ENCODE peak calls at places on chromosomes 12 and 14, in eight cellular contexts. L is HepG2, E is K562, T is GM12878, I is A549, V is H1, W is HCT116, N is endothelial cell of umbilical vein. D is an unnamed sample.

GRCh38 chr14:74048291-74048690 is 29.1 kb downstream of the BBOF1 start:
- DNase-seq in L (no peak), E (peak; percentile 45), T (no peak), I (peak; percentile 24), V (peak; percentile 5), W (peak; percentile 16), N (peak; percentile 20), D (peak; percentile 16)

GRCh38 chr14:28756896-28757570 is 9.6 kb upstream of the FOXG1 start:
- DNase-seq in L (peak; percentile 72), E (peak; percentile 40), T (no peak), I (peak; percentile 42), V (no peak), W (no peak), N (peak; percentile 34), D (peak; percentile 30)

GRCh38 chr14:104771918-104772706 is 19.2 kb downstream of the SIVA1 start:
- DNase-seq in L (no peak), E (no peak), T (no peak), I (no peak), V (no peak), W (no peak), N (no peak), D (no peak)

GRCh38 chr12:65461017-65461416 is 182.5 kb downstream of the MSRB3 start:
- DNase-seq in L (no peak), E (no peak), T (no peak), I (no peak), V (no peak), W (no peak), N (no peak), D (no peak)

GRCh38 chr14:64763801-64764511 is 59.7 kb downstream of the PLEKHG3 start:
- DNase-seq in L (no peak), E (no peak), T (no peak), I (no peak), V (no peak), W (no peak), N (peak; percentile 44), D (peak; percentile 84)

GRCh38 chr12:30286345-30286926 is 409.2 kb downstream of the IPO8 start:
- DNase-seq in L (peak; percentile 6), E (peak; percentile 9), T (no peak), I (peak; percentile 13), V (no peak), W (peak; percentile 22), N (peak; percentile 64), D (peak; percentile 42)

GRCh38 chr12:13564266-13564810 is 367.8 kb downstream of the EMP1 start:
- DNase-seq in L (no peak), E (peak; percentile 7), T (no peak), I (no peak), V (no peak), W (no peak), N (no peak), D (no peak)

GRCh38 chr14:77296155-77296554 is 24.5 kb downstream of the POMT2 start:
- DNase-seq in L (no peak), E (no peak), T (no peak), I (no peak), V (no peak), W (no peak), N (no peak), D (no peak)

GRCh38 chr14:101072531-101072930 is 169.0 kb upstream of the RTL1 start:
- DNase-seq in L (no peak), E (no peak), T (no peak), I (peak; percentile 20), V (no peak), W (no peak), N (no peak), D (peak; percentile 57)

GRCh38 chr14:104800600-104801283 is at the start of gene ZBTB42:
- DNase-seq in L (peak; percentile 54), E (peak; percentile 77), T (no peak), I (no peak), V (no peak), W (no peak), N (peak; percentile 42), D (peak; percentile 66)

GRCh38 chr12:78185109-78185508 is 354.4 kb downstream of the NAV3 start:
- DNase-seq in L (no peak), E (no peak), T (no peak), I (no peak), V (no peak), W (no peak), N (no peak), D (no peak)

GRCh38 chr14:104296388-104297312 is 158.3 kb downstream of the KIF26A start:
- DNase-seq in L (no peak), E (no peak), T (no peak), I (no peak), V (no peak), W (no peak), N (peak; percentile 77), D (no peak)

GRCh38 chr14:92093320-92093719 is 13.1 kb downstream of the ATXN3 start:
- DNase-seq in L (no peak), E (no peak), T (no peak), I (no peak), V (no peak), W (no peak), N (no peak), D (peak; percentile 23)

GRCh38 chr12:22271036-22271435 is 63.5 kb downstream of the ST8SIA1 start:
- DNase-seq in L (no peak), E (no peak), T (no peak), I (no peak), V (no peak), W (no peak), N (peak; percentile 77), D (no peak)

DNA sequence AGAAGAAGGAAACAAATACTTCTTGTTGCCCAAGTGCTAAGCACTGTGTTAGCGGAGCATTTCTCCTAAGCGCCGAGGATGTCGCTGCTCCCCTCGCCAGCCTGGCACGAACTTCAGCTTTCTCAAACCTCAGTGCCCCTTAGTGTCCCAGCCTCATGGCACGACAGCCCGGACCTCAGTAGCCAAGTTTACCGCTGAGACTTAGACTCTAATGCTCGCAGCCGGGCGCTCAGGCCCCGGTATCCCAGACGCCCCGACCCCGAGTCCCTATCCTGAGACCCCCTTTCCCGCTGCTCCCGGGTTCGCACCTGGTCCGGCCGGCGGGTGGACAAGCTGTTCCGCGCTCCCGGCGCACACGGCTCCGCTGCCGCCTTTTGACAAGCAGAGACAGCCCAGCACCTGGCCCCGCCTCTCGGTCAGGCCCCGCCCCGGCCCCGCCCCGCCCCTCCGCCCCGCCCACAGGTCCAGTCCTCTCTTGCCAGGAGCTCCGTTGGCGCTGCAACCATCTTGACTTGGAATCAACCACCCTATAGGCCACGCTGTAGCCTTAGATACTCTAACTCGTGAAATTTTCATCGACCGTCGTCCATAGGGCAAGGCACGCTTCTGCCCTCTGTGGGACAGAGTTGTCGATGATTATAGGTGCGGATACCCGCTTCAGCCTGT is at the start of gene VDR:
- DNase-seq in L (peak; percentile 28), E (peak; percentile 76), T (no peak), I (peak; percentile 89), V (peak; percentile 54), W (peak; percentile 87), N (peak; percentile 61), D (peak; percentile 91)
- TF ChIP-seq POLR2A in L (no peak), E (no peak), T (peak; percentile 69), I (peak; percentile 21), V (peak; percentile 69), W (peak; percentile 56), N (no peak), D (peak; percentile 95)

DNA sequence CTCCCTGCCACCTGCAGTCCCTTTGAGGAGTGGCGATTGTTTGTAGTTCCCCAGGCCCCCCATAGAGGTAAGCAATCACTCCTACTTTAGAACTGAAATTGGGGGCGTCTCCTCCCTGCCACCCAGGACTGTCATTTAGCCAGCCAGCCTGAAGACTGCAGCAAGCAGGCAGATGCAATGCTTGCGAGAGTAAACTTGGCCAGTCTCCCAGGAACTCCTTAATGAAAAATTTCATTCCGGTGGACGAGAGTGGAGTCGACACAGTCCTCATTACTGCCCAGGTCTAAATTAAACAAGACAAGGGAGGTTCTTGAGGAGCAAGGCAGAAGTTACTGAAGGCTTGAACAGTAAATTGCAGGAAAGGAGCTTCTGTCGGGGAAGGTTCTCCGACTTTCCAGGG is 239.5 kb downstream of the SLC41A2 start:
- DNase-seq in L (no peak), E (no peak), T (no peak), I (no peak), V (no peak), W (no peak), N (no peak), D (no peak)
- TF ChIP-seq MAX in L (no peak), E (no peak), T (no peak), I (no peak), V (no peak), W (no peak), N (no peak), D (no peak)

GRCh38 chr12:6766651-6767300 is 613 bp downstream of the PTMS start:
- DNase-seq in L (peak; percentile 44), E (peak; percentile 81), T (no peak), I (peak; percentile 68), V (no peak), W (no peak), N (peak; percentile 76), D (peak; percentile 74)

GRCh38 chr12:6765048-6765633 is 1.0 kb upstream of the PTMS start:
- DNase-seq in L (no peak), E (peak; percentile 85), T (no peak), I (peak; percentile 36), V (no peak), W (no peak), N (peak; percentile 41), D (no peak)

GRCh38 chr12:6767301-6767591 is 1.1 kb downstream of the PTMS start:
- DNase-seq in L (no peak), E (no peak), T (no peak), I (no peak), V (no peak), W (no peak), N (no peak), D (no peak)

GRCh38 chr12:6764011-6764828 is 1.9 kb upstream of the PTMS start:
- DNase-seq in L (peak; percentile 95), E (peak; percentile 93), T (peak; percentile 98), I (peak; percentile 100), V (peak; percentile 91), W (peak; percentile 99), N (peak; percentile 99), D (peak; percentile 69)

DNA sequence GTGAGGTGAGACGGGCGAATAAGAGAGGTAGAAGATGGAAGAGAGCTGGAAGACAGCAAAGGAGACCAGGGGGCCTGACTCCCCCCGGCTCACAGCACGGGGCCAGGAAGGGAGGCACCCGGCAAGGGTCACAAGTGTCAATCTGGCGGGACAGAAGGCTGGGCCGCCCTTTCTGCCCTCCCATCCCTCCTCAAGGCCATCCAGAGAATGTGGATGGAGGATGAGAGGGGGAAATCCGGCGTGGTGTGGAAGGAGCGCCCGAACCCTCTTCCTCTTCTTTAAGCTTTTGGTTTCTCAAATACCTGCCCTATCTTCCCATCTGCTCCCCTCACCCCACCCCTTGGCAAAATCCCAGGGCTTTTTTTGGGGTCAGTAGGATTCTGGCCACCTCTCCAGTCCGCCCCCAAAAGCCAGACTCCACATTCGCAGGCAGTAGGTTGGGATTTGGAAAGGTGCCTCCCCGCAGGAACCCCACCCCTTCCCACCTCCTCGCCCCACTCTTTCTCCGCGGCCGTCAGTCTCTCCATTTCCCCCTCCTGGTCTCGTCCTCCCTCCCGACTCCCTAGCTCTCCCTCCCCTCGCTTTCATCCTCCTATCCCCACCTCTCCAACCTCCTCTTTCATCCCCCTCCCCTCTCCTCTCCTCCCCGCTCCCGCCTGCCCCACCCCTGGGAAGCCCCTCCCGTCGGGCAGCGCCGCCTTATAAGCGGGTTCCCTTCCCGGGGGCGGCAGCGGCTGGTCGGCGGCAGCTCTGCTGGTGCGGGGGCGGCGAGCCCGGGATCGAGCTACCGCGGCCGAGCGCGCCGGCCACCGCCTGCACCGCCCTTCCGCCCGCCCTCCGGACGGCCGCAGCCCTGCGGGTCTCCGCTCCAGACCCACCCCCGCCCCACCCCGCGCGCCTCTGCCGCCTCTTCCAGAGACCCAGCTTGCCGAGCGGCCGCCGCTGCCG is at the start of gene PTMS:
- DNase-seq in L (peak; percentile 41), E (peak; percentile 85), T (no peak), I (peak; percentile 77), V (no peak), W (peak; percentile 83), N (peak; percentile 81), D (peak; percentile 59)
- TF ChIP-seq POLR2A in L (no peak), E (peak; percentile 63), T (peak; percentile 65), I (peak; percentile 100), V (no peak), W (peak; percentile 98), N (peak; percentile 97), D (peak; percentile 1)

GRCh38 chr12:112664569-112664968 is 127.0 kb upstream of the RPH3A start:
- DNase-seq in L (no peak), E (peak; percentile 44), T (no peak), I (peak; percentile 10), V (no peak), W (no peak), N (no peak), D (peak; percentile 59)
- TF ChIP-seq MAX in L (no peak), E (no peak), T (no peak), I (no peak), V (peak; percentile 25), W (no peak), N (no peak), D (peak; percentile 88)